ENCODE peak calls at places on chromosomes 12 and 14, in ten cellular contexts. One of them, this sample, is unnamed.

GRCh38 chr12:82867782-82868505 is 181.2 kb downstream of the TMTC2 start:
- DNase-seq in heart left ventricle: no peak
- DNase-seq in AG10803: no peak
- DNase-seq in heart right ventricle: no peak
- DNase-seq in lower lobe of right lung: no peak
- DNase-seq in prostate gland: no peak
- DNase-seq in AG04450: no peak
- DNase-seq in body of pancreas: no peak
- DNase-seq in uterus: no peak
- DNase-seq in fibroblast of mammary gland: no peak
- DNase-seq in this sample: no peak

GRCh38 chr14:50544911-50545310 is 12.5 kb upstream of the MAP4K5 start:
- DNase-seq in prostate gland: peak; percentile 28
- DNase-seq in heart right ventricle: no peak
- DNase-seq in fibroblast of mammary gland: no peak
- DNase-seq in body of pancreas: peak; percentile 81
- DNase-seq in uterus: no peak
- DNase-seq in AG10803: no peak
- DNase-seq in heart left ventricle: no peak
- DNase-seq in lower lobe of right lung: peak; percentile 53
- DNase-seq in AG04450: no peak
- DNase-seq in this sample: no peak

GRCh38 chr14:82689948-82690347 is 1156.3 kb upstream of the SEL1L start:
- DNase-seq in prostate gland: no peak
- DNase-seq in AG10803: no peak
- DNase-seq in heart right ventricle: no peak
- DNase-seq in fibroblast of mammary gland: no peak
- DNase-seq in body of pancreas: no peak
- DNase-seq in lower lobe of right lung: no peak
- DNase-seq in AG04450: no peak
- DNase-seq in heart left ventricle: no peak
- DNase-seq in uterus: no peak
- DNase-seq in this sample: no peak

GRCh38 chr14:29897181-29897580 is 30.5 kb downstream of the PRKD1 start:
- DNase-seq in fibroblast of mammary gland: no peak
- DNase-seq in AG04450: no peak
- DNase-seq in uterus: no peak
- DNase-seq in lower lobe of right lung: no peak
- DNase-seq in heart right ventricle: no peak
- DNase-seq in heart left ventricle: no peak
- DNase-seq in prostate gland: no peak
- DNase-seq in AG10803: no peak
- DNase-seq in body of pancreas: no peak
- DNase-seq in this sample: no peak

GRCh38 chr12:120698677-120699076 is 11.6 kb upstream of the UNC119B start:
- DNase-seq in AG10803: no peak
- DNase-seq in lower lobe of right lung: no peak
- DNase-seq in body of pancreas: no peak
- DNase-seq in heart right ventricle: no peak
- DNase-seq in fibroblast of mammary gland: no peak
- DNase-seq in uterus: no peak
- DNase-seq in prostate gland: no peak
- DNase-seq in heart left ventricle: peak; percentile 51
- DNase-seq in AG04450: no peak
- DNase-seq in this sample: no peak

GRCh38 chr12:25655702-25656101 is 102.6 kb upstream of the LMNTD1 start:
- DNase-seq in AG04450: no peak
- DNase-seq in heart right ventricle: no peak
- DNase-seq in heart left ventricle: no peak
- DNase-seq in fibroblast of mammary gland: no peak
- DNase-seq in body of pancreas: no peak
- DNase-seq in uterus: no peak
- DNase-seq in AG10803: no peak
- DNase-seq in lower lobe of right lung: no peak
- DNase-seq in prostate gland: peak; percentile 50
- DNase-seq in this sample: no peak

GRCh38 chr14:66508846-66509621 is 1.1 kb downstream of the GPHN start:
- DNase-seq in uterus: peak; percentile 34
- DNase-seq in AG10803: peak; percentile 20
- DNase-seq in heart right ventricle: peak; percentile 46
- DNase-seq in fibroblast of mammary gland: peak; percentile 21
- DNase-seq in body of pancreas: peak; percentile 29
- DNase-seq in AG04450: no peak
- DNase-seq in heart left ventricle: peak; percentile 41
- DNase-seq in lower lobe of right lung: peak; percentile 49
- DNase-seq in prostate gland: peak; percentile 37
- DNase-seq in this sample: no peak

GRCh38 chr12:24754690-24755638 is 193.9 kb downstream of the BCAT1 start:
- DNase-seq in body of pancreas: no peak
- DNase-seq in fibroblast of mammary gland: peak; percentile 92
- DNase-seq in heart right ventricle: no peak
- DNase-seq in AG10803: peak; percentile 77
- DNase-seq in AG04450: peak; percentile 43
- DNase-seq in uterus: no peak
- DNase-seq in lower lobe of right lung: no peak
- DNase-seq in heart left ventricle: no peak
- DNase-seq in prostate gland: no peak
- DNase-seq in this sample: no peak

GRCh38 chr12:67364228-67364627 is 95.1 kb downstream of the CAND1 start:
- DNase-seq in lower lobe of right lung: no peak
- DNase-seq in prostate gland: no peak
- DNase-seq in body of pancreas: no peak
- DNase-seq in fibroblast of mammary gland: no peak
- DNase-seq in heart right ventricle: no peak
- DNase-seq in AG10803: peak; percentile 32
- DNase-seq in uterus: no peak
- DNase-seq in AG04450: no peak
- DNase-seq in heart left ventricle: no peak
- DNase-seq in this sample: no peak

GRCh38 chr12:103571286-103571685 is 15.8 kb upstream of the STAB2 start:
- DNase-seq in prostate gland: no peak
- DNase-seq in body of pancreas: peak; percentile 17
- DNase-seq in lower lobe of right lung: peak; percentile 45
- DNase-seq in fibroblast of mammary gland: no peak
- DNase-seq in uterus: no peak
- DNase-seq in heart right ventricle: peak; percentile 49
- DNase-seq in heart left ventricle: peak; percentile 42
- DNase-seq in AG04450: no peak
- DNase-seq in AG10803: no peak
- DNase-seq in this sample: no peak

GRCh38 chr12:124087251-124088141 is 114.5 kb downstream of the ZNF664 start:
- DNase-seq in prostate gland: no peak
- DNase-seq in fibroblast of mammary gland: no peak
- DNase-seq in uterus: no peak
- DNase-seq in heart left ventricle: no peak
- DNase-seq in heart right ventricle: no peak
- DNase-seq in lower lobe of right lung: no peak
- DNase-seq in AG10803: no peak
- DNase-seq in AG04450: no peak
- DNase-seq in body of pancreas: no peak
- DNase-seq in this sample: no peak

GRCh38 chr12:51275088-51275487 is 4.9 kb upstream of the SMAGP start:
- DNase-seq in prostate gland: no peak
- DNase-seq in heart left ventricle: no peak
- DNase-seq in fibroblast of mammary gland: no peak
- DNase-seq in lower lobe of right lung: no peak
- DNase-seq in uterus: no peak
- DNase-seq in heart right ventricle: no peak
- DNase-seq in AG04450: no peak
- DNase-seq in AG10803: no peak
- DNase-seq in body of pancreas: no peak
- DNase-seq in this sample: no peak

GRCh38 chr12:121916719-121917118 is 1.7 kb upstream of the CFAP251 start:
- DNase-seq in lower lobe of right lung: no peak
- DNase-seq in heart right ventricle: no peak
- DNase-seq in heart left ventricle: no peak
- DNase-seq in AG04450: no peak
- DNase-seq in uterus: peak; percentile 25
- DNase-seq in body of pancreas: no peak
- DNase-seq in fibroblast of mammary gland: peak; percentile 56
- DNase-seq in prostate gland: no peak
- DNase-seq in AG10803: peak; percentile 48
- DNase-seq in this sample: no peak

GRCh38 chr14:88411039-88411438 is 25.6 kb downstream of the SPATA7 start:
- DNase-seq in AG10803: no peak
- DNase-seq in heart right ventricle: no peak
- DNase-seq in AG04450: no peak
- DNase-seq in body of pancreas: no peak
- DNase-seq in fibroblast of mammary gland: no peak
- DNase-seq in uterus: no peak
- DNase-seq in heart left ventricle: no peak
- DNase-seq in lower lobe of right lung: peak; percentile 47
- DNase-seq in prostate gland: no peak
- DNase-seq in this sample: no peak

GRCh38 chr12:115030017-115030416 is 346.0 kb upstream of the TBX3 start:
- DNase-seq in AG04450: no peak
- DNase-seq in heart left ventricle: no peak
- DNase-seq in uterus: no peak
- DNase-seq in heart right ventricle: no peak
- DNase-seq in body of pancreas: no peak
- DNase-seq in AG10803: no peak
- DNase-seq in prostate gland: no peak
- DNase-seq in lower lobe of right lung: no peak
- DNase-seq in fibroblast of mammary gland: no peak
- DNase-seq in this sample: no peak

GRCh38 chr12:116376354-116377193 is 99.1 kb upstream of the MED13L start:
- DNase-seq in fibroblast of mammary gland: peak; percentile 95
- DNase-seq in AG04450: no peak
- DNase-seq in uterus: no peak
- DNase-seq in heart right ventricle: no peak
- DNase-seq in AG10803: peak; percentile 72
- DNase-seq in heart left ventricle: no peak
- DNase-seq in body of pancreas: no peak
- DNase-seq in lower lobe of right lung: no peak
- DNase-seq in prostate gland: no peak
- DNase-seq in this sample: peak; percentile 75

GRCh38 chr12:57852620-57853509 is 6.3 kb upstream of the CTDSP2 start:
- DNase-seq in heart left ventricle: peak; percentile 69
- DNase-seq in lower lobe of right lung: peak; percentile 67
- DNase-seq in body of pancreas: no peak
- DNase-seq in prostate gland: peak; percentile 51
- DNase-seq in heart right ventricle: peak; percentile 55
- DNase-seq in AG10803: no peak
- DNase-seq in uterus: peak; percentile 82
- DNase-seq in fibroblast of mammary gland: no peak
- DNase-seq in AG04450: no peak
- DNase-seq in this sample: peak; percentile 82
- TF ChIP-seq CTCF in heart left ventricle: peak; percentile 30
- TF ChIP-seq CTCF in lower lobe of right lung: peak; percentile 14
- TF ChIP-seq CTCF in body of pancreas: no peak
- TF ChIP-seq CTCF in prostate gland: no peak
- TF ChIP-seq CTCF in heart right ventricle: no peak
- TF ChIP-seq CTCF in AG10803: no peak
- TF ChIP-seq CTCF in uterus: peak; percentile 25
- TF ChIP-seq CTCF in fibroblast of mammary gland: no peak
- TF ChIP-seq CTCF in AG04450: peak; percentile 5
- TF ChIP-seq CTCF in this sample: peak; percentile 37

DNA sequence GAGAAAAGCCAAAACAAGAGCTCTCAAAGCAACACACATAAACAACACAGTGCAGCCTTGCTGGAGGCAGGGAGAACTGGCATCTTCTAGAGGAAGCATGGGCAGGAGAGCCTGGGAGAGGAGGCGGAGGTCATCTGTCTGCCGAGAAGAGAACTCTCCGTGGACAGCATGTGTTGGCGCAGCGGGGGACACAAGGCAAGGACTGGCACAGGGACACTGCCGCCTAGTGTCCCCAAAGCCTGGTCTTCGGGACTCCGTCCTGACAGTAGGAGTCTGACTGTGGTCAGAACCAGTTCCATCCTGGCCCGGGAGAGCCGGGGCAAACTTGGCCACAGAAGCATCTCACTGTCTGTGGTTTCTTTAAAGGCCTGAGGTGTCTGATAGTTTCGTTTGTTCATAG is 47.3 kb downstream of the KCNA1 start:
- DNase-seq in body of pancreas: no peak
- DNase-seq in heart right ventricle: no peak
- DNase-seq in AG10803: no peak
- DNase-seq in lower lobe of right lung: no peak
- DNase-seq in heart left ventricle: no peak
- DNase-seq in fibroblast of mammary gland: no peak
- DNase-seq in uterus: no peak
- DNase-seq in AG04450: no peak
- DNase-seq in prostate gland: no peak
- DNase-seq in this sample: no peak
- H3K4me3 ChIP-seq in body of pancreas: no peak overlapping the region
- H3K4me3 ChIP-seq in heart right ventricle: no peak overlapping the region
- H3K4me3 ChIP-seq in AG10803: no peak overlapping the region
- H3K4me3 ChIP-seq in lower lobe of right lung: no peak overlapping the region
- H3K4me3 ChIP-seq in heart left ventricle: no peak overlapping the region
- H3K4me3 ChIP-seq in fibroblast of mammary gland: no peak overlapping the region
- H3K4me3 ChIP-seq in uterus: no peak overlapping the region
- H3K4me3 ChIP-seq in AG04450: no peak overlapping the region
- H3K4me3 ChIP-seq in prostate gland: no peak overlapping the region
- H3K4me3 ChIP-seq in this sample: no peak overlapping the region

DNA sequence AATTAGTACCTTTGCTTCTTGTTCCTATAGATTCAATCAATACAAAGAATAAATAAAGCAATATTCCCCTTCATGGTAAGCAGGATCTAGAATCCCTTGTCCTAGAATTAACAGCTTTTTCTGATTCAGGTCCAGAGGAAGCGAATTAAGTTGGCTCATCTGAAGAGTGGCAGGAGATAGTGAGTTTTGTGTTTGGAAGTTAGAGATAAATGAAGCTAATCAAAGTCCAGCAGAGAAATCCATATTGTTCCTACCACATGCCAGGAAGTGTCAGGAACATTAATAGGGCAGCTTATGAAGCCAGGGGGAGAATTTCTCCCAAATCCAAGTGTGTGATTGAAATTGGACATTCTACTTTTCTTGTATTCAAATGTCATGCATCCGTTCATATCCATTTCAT is 13.9 kb downstream of the CAPZA3 start:
- DNase-seq in body of pancreas: no peak
- DNase-seq in uterus: no peak
- DNase-seq in AG10803: no peak
- DNase-seq in fibroblast of mammary gland: no peak
- DNase-seq in prostate gland: no peak
- DNase-seq in AG04450: no peak
- DNase-seq in heart right ventricle: no peak
- DNase-seq in lower lobe of right lung: no peak
- DNase-seq in heart left ventricle: no peak
- DNase-seq in this sample: no peak
- TF ChIP-seq CTCF in body of pancreas: no peak
- TF ChIP-seq CTCF in uterus: no peak
- TF ChIP-seq CTCF in AG10803: no peak
- TF ChIP-seq CTCF in fibroblast of mammary gland: no peak
- TF ChIP-seq CTCF in prostate gland: no peak
- TF ChIP-seq CTCF in AG04450: no peak
- TF ChIP-seq CTCF in heart right ventricle: no peak
- TF ChIP-seq CTCF in lower lobe of right lung: no peak
- TF ChIP-seq CTCF in heart left ventricle: no peak
- TF ChIP-seq CTCF in this sample: no peak

GRCh38 chr14:70555890-70556289 is 21.1 kb upstream of the ADAM20 start:
- DNase-seq in fibroblast of mammary gland: peak; percentile 33
- DNase-seq in uterus: no peak
- DNase-seq in heart right ventricle: peak; percentile 20
- DNase-seq in body of pancreas: peak; percentile 14
- DNase-seq in prostate gland: no peak
- DNase-seq in AG04450: no peak
- DNase-seq in AG10803: peak; percentile 30
- DNase-seq in lower lobe of right lung: no peak
- DNase-seq in heart left ventricle: no peak
- DNase-seq in this sample: no peak
- H3K4me3 ChIP-seq in fibroblast of mammary gland: peak overlapping the region; percentile 21
- H3K4me3 ChIP-seq in uterus: no peak overlapping the region
- H3K4me3 ChIP-seq in heart right ventricle: no peak overlapping the region
- H3K4me3 ChIP-seq in body of pancreas: no peak overlapping the region
- H3K4me3 ChIP-seq in prostate gland: no peak overlapping the region
- H3K4me3 ChIP-seq in AG04450: no peak overlapping the region
- H3K4me3 ChIP-seq in AG10803: peak overlapping the region; percentile 16
- H3K4me3 ChIP-seq in lower lobe of right lung: no peak overlapping the region
- H3K4me3 ChIP-seq in heart left ventricle: no peak overlapping the region
- H3K4me3 ChIP-seq in this sample: no peak overlapping the region

This sample was measured in ascending aorta.